ENCODE peak calls at places on chromosomes 4 and X, in five cellular contexts. One of them, this sample, is unnamed.
A peak's percentile ranks its signal among the peaks of the same experiment; 100 is the strongest.

GRCh38 chr4:165677081-165677480 is 196.0 kb upstream of the TLL1 start:
- DNase-seq in left lung: no peak
- DNase-seq in astrocyte: no peak
- DNase-seq in CD8-positive, alpha-beta T cell: no peak
- DNase-seq in left ventricle myocardium inferior: no peak
- DNase-seq in this sample: no peak

GRCh38 chr4:27003602-27004238 is 143.1 kb downstream of the STIM2 start:
- DNase-seq in left lung: no peak
- DNase-seq in CD8-positive, alpha-beta T cell: no peak
- DNase-seq in left ventricle myocardium inferior: no peak
- DNase-seq in astrocyte: peak; percentile 62
- DNase-seq in this sample: peak; percentile 74

GRCh38 chr4:54318904-54319303 is 89.8 kb downstream of the PDGFRA start:
- DNase-seq in left ventricle myocardium inferior: no peak
- DNase-seq in left lung: no peak
- DNase-seq in CD8-positive, alpha-beta T cell: no peak
- DNase-seq in astrocyte: peak; percentile 22
- DNase-seq in this sample: peak; percentile 83

GRCh38 chrX:25858273-25858880 is 279.8 kb upstream of the MAGEB18 start:
- DNase-seq in left lung: no peak
- DNase-seq in left ventricle myocardium inferior: no peak
- DNase-seq in astrocyte: no peak
- DNase-seq in CD8-positive, alpha-beta T cell: no peak
- DNase-seq in this sample: peak; percentile 0

GRCh38 chr4:123300222-123300621 is 96.4 kb upstream of the SPRY1 start:
- DNase-seq in left lung: no peak
- DNase-seq in left ventricle myocardium inferior: no peak
- DNase-seq in CD8-positive, alpha-beta T cell: no peak
- DNase-seq in astrocyte: no peak
- DNase-seq in this sample: no peak

GRCh38 chr4:52643846-52644245 is 15.3 kb downstream of the USP46 start:
- DNase-seq in astrocyte: peak; percentile 71
- DNase-seq in CD8-positive, alpha-beta T cell: no peak
- DNase-seq in left ventricle myocardium inferior: peak; percentile 87
- DNase-seq in left lung: peak; percentile 71
- DNase-seq in this sample: peak; percentile 78

GRCh38 chrX:136318895-136319597 is 18.3 kb downstream of the ADGRG4 start:
- DNase-seq in astrocyte: no peak
- DNase-seq in left lung: no peak
- DNase-seq in left ventricle myocardium inferior: no peak
- DNase-seq in CD8-positive, alpha-beta T cell: no peak
- DNase-seq in this sample: no peak

GRCh38 chrX:30637874-30638793 is 15.1 kb upstream of the GK start:
- DNase-seq in left lung: no peak
- DNase-seq in astrocyte: no peak
- DNase-seq in CD8-positive, alpha-beta T cell: no peak
- DNase-seq in left ventricle myocardium inferior: no peak
- DNase-seq in this sample: no peak

GRCh38 chrX:48854898-48855297 is 19.5 kb upstream of the PCSK1N start:
- DNase-seq in left ventricle myocardium inferior: no peak
- DNase-seq in left lung: no peak
- DNase-seq in CD8-positive, alpha-beta T cell: no peak
- DNase-seq in astrocyte: no peak
- DNase-seq in this sample: peak; percentile 44

DNA sequence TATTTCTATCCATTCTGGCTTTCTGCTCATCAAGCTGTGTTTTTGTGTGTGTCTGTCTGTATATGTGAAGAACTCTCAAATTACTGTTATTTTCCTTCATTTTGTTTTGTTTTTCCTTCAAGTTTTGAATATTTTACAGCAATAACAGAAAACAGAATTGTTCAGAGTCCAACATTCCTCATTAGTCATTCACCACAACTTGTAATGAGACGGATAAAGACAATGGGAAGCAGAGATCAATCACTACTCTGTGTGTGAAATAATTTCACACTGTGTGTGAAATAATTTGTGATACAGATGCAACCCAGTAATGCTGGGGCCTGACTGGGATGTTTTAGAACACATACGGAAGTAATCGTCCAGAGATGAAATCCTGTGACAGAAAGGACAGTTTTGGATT is 55.2 kb downstream of the HPGD start:
- DNase-seq in CD8-positive, alpha-beta T cell: no peak
- DNase-seq in left ventricle myocardium inferior: no peak
- DNase-seq in astrocyte: peak; percentile 8
- DNase-seq in left lung: no peak
- DNase-seq in this sample: no peak
- H3K4me3 ChIP-seq in CD8-positive, alpha-beta T cell: no peak overlapping the region
- H3K4me3 ChIP-seq in left ventricle myocardium inferior: no peak overlapping the region
- H3K4me3 ChIP-seq in astrocyte: no peak overlapping the region
- H3K4me3 ChIP-seq in left lung: no peak overlapping the region
- H3K4me3 ChIP-seq in this sample: no peak overlapping the region

GRCh38 chrX:18676470-18676869 is 4.6 kb upstream of the RS1 start:
- DNase-seq in CD8-positive, alpha-beta T cell: no peak
- DNase-seq in astrocyte: no peak
- DNase-seq in left lung: no peak
- DNase-seq in left ventricle myocardium inferior: no peak
- DNase-seq in this sample: peak; percentile 31
- TF ChIP-seq CTCF in CD8-positive, alpha-beta T cell: no peak
- TF ChIP-seq CTCF in astrocyte: peak; percentile 24
- TF ChIP-seq CTCF in left lung: no peak
- TF ChIP-seq CTCF in left ventricle myocardium inferior: peak; percentile 29
- TF ChIP-seq CTCF in this sample: peak; percentile 49

DNA sequence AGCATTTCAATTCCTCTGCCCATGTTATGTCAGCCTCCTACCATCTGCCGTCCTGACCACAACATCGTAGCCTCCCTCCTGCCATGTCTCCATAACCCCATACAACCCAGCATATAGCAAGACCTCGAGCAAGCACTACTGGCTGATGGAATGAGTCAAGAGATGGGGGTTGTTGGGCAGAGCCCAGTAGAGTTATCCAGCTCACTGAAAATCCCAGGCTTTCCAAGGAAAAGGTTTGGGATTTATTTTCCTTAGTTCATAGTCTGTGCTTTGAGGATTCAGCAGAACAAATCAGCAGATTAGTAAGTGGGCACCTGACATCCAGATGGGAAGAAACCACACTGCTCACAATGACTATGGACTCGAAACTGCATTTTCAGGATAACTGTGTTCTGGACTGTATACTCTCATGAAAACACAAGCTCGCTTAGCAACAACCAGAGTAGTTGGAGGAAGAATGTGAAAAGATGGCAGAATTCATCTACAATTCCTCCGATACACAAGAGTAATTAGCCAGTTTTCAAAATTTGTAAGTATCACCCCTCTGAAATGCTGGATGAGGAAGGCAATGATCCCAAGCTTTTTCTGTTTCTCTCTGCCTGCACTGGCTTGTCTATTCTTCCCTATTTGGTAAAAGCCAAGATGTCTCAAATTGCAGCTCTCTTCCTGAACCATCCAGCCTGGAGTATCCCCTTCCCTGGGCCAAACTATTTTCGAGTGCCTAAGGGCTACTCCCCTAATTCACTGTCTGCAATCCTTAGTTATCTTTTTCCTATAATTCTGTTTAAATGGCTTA is 186.2 kb upstream of the TBL1X start:
- DNase-seq in CD8-positive, alpha-beta T cell: no peak
- DNase-seq in left lung: no peak
- DNase-seq in astrocyte: no peak
- DNase-seq in left ventricle myocardium inferior: no peak
- DNase-seq in this sample: peak; percentile 47
- H3K4me3 ChIP-seq in CD8-positive, alpha-beta T cell: no peak overlapping the region
- H3K4me3 ChIP-seq in left lung: no peak overlapping the region
- H3K4me3 ChIP-seq in astrocyte: no peak overlapping the region
- H3K4me3 ChIP-seq in left ventricle myocardium inferior: peak overlapping the region; percentile 17
- H3K4me3 ChIP-seq in this sample: peak overlapping the region; percentile 43

DNA sequence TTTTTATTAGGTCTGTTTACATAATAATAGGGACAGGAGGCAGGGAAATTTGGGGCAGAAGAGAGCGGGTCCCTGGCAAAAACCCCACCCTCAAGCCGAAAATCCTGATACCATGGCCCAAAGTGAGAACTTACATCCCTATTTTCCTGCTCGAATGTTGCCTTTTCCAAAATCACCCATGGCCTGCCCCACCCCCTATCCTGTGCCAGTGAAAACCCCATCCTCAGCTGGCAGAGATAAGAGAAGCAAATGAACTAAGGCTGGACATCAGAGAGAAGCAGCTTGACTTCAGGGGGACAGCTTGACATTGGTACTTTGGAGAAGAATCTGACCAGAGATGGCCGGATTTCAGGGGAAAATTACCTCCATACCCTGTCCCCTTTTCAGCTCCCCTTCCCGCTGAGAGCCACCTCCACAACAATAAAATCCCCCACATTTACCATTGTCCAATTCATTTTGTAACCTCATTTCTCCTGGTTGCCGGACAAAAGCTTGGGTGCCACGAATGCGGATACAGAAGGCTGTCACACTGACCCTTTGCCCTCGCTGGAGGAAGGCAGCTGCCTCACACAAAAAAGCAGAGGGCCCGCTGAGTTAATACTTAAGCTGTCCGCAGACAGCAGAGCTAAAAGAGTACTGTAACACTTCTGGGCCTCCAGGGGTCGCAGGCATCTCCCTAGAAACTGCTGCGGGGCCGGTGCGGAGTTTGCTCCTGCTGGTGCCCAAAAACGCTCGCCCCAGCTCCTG is 196.2 kb downstream of the SNCA start:
- DNase-seq in left lung: no peak
- DNase-seq in astrocyte: peak; percentile 51
- DNase-seq in left ventricle myocardium inferior: peak; percentile 22
- DNase-seq in CD8-positive, alpha-beta T cell: no peak
- DNase-seq in this sample: peak; percentile 74
- TF ChIP-seq CTCF in left lung: no peak
- TF ChIP-seq CTCF in astrocyte: peak; percentile 54
- TF ChIP-seq CTCF in left ventricle myocardium inferior: peak; percentile 62
- TF ChIP-seq CTCF in CD8-positive, alpha-beta T cell: no peak
- TF ChIP-seq CTCF in this sample: peak; percentile 87

GRCh38 chr4:44651425-44651824 is at the start of gene YIPF7:
- DNase-seq in astrocyte: no peak
- DNase-seq in left lung: no peak
- DNase-seq in CD8-positive, alpha-beta T cell: no peak
- DNase-seq in left ventricle myocardium inferior: no peak
- DNase-seq in this sample: no peak
- H3K4me3 ChIP-seq in astrocyte: no peak within 1 kb of the TSS
- H3K4me3 ChIP-seq in left lung: no peak within 1 kb of the TSS
- H3K4me3 ChIP-seq in CD8-positive, alpha-beta T cell: no peak within 1 kb of the TSS
- H3K4me3 ChIP-seq in left ventricle myocardium inferior: no peak within 1 kb of the TSS
- H3K4me3 ChIP-seq in this sample: no peak within 1 kb of the TSS